ENCODE peak calls at places on chromosomes 1 and 21, in six cellular contexts. G is M059J, Z is NCI-H345, I is pancreas, O is nucleus accumbens, J is NCI-H2029. N is an unnamed sample.

GRCh38 chr1:205774277-205775014 is 836 bp downstream of the RAB29 start:
- DNase-seq in O (peak; percentile 22), Z (peak; percentile 8), I (no peak), G (no peak), J (no peak), N (no peak)

GRCh38 chr1:25161981-25162380 is 70.3 kb downstream of the SYF2 start:
- DNase-seq in G (no peak), O (no peak), J (no peak), Z (no peak), I (no peak), N (no peak)

GRCh38 chr1:91701494-91701869 is 184.5 kb downstream of the TGFBR3 start:
- DNase-seq in Z (no peak), O (no peak), I (no peak), G (no peak), J (no peak), N (no peak)

GRCh38 chr21:41612674-41613250 is 104.8 kb upstream of the TMPRSS2 start:
- DNase-seq in J (no peak), I (peak; percentile 65), G (peak; percentile 99), Z (peak; percentile 57), O (peak; percentile 56), N (no peak)

GRCh38 chr1:187067160-187067559 is 238.4 kb downstream of the PLA2G4A start:
- DNase-seq in I (no peak), G (no peak), O (peak; percentile 15), Z (peak; percentile 93), J (peak; percentile 57), N (no peak)

GRCh38 chr1:169608231-169608630 is 21.7 kb downstream of the SELP start:
- DNase-seq in Z (no peak), J (no peak), I (no peak), O (no peak), G (no peak), N (no peak)

GRCh38 chr1:22139066-22139594 is 3.8 kb downstream of the WNT4 start:
- DNase-seq in O (no peak), Z (peak; percentile 82), I (no peak), J (peak; percentile 51), G (no peak), N (no peak)

GRCh38 chr21:25005388-25005787 is 601.9 kb downstream of the MRPL39 start:
- DNase-seq in O (no peak), I (no peak), G (peak; percentile 62), Z (no peak), J (no peak), N (peak; percentile 88)

GRCh38 chr1:80258659-80259058 is 1252.1 kb upstream of the ADGRL4 start:
- DNase-seq in I (no peak), Z (no peak), G (no peak), J (no peak), O (no peak), N (no peak)

GRCh38 chr1:151612506-151613274 is 840 bp downstream of the SNX27 start:
- DNase-seq in J (no peak), O (peak; percentile 66), Z (peak; percentile 51), G (peak; percentile 41), I (no peak), N (peak; percentile 37)

GRCh38 chr21:45516071-45516670 is 26.1 kb downstream of the SLC19A1 start:
- DNase-seq in O (no peak), I (no peak), G (no peak), Z (no peak), J (no peak), N (no peak)

GRCh38 chr21:42459583-42460215 is 36.3 kb downstream of the RSPH1 start:
- DNase-seq in I (no peak), J (no peak), G (no peak), Z (no peak), O (no peak), N (no peak)

GRCh38 chr1:229848762-229849677 is 218.0 kb upstream of the GALNT2 start:
- DNase-seq in G (peak; percentile 35), O (no peak), Z (no peak), I (peak; percentile 23), J (peak; percentile 33), N (peak; percentile 12)

GRCh38 chr1:163834778-163835177 is 513.0 kb downstream of the NUF2 start:
- DNase-seq in G (no peak), O (no peak), I (no peak), J (no peak), Z (no peak), N (no peak)

N was measured in HL-60.